ENCODE peak calls at places on chromosomes 6 and 20, in five cellular contexts. J, H, Z, L and E are unnamed samples.

GRCh38 chr20:44282148-44282547 is 28.9 kb downstream of the FITM2 start:
- ATAC-seq in J (no peak), H (no peak), Z (no peak), L (no peak), E (no peak)

GRCh38 chr6:6537488-6537887 is 51.0 kb upstream of the LY86 start:
- ATAC-seq in J (no peak), H (no peak), Z (no peak), L (no peak), E (no peak)

GRCh38 chr6:23174781-23175361 is 605.5 kb downstream of the HDGFL1 start:
- ATAC-seq in J (no peak), H (no peak), Z (peak), L (no peak), E (peak)

GRCh38 chr20:24318569-24319352 is 150.7 kb upstream of the SYNDIG1 start:
- ATAC-seq in J (no peak), H (no peak), Z (no peak), L (no peak), E (no peak)

GRCh38 chr20:57620999-57621398 is 773 bp upstream of the ZBP1 start:
- ATAC-seq in J (no peak), H (no peak), Z (no peak), L (no peak), E (no peak)

GRCh38 chr6:150631982-150632642 is 32.4 kb downstream of the PLEKHG1 start:
- ATAC-seq in J (no peak), H (no peak), Z (no peak), L (no peak), E (no peak)

GRCh38 chr6:31009731-31010130 is 543 bp upstream of the MUC22 start:
- ATAC-seq in J (no peak), H (no peak), Z (no peak), L (no peak), E (no peak)

GRCh38 chr6:79506251-79506650 is 31.0 kb downstream of the LCA5 start:
- ATAC-seq in J (no peak), H (no peak), Z (no peak), L (no peak), E (no peak)

GRCh38 chr6:35719407-35719829 is 17.4 kb upstream of the ARMC12 start:
- ATAC-seq in J (no peak), H (no peak), Z (no peak), L (peak), E (peak)

GRCh38 chr6:156957931-156958547 is 180.9 kb downstream of the ARID1B start:
- ATAC-seq in J (no peak), H (no peak), Z (no peak), L (peak), E (peak)

GRCh38 chr6:13469688-13470087 is 17.7 kb downstream of the GFOD1 start:
- ATAC-seq in J (no peak), H (no peak), Z (no peak), L (no peak), E (peak)

GRCh38 chr6:6319947-6320811 is at the start of gene F13A1:
- ATAC-seq in J (no peak), H (peak), Z (no peak), L (no peak), E (no peak)

GRCh38 chr6:75147512-75147911 is 58.3 kb downstream of the COL12A1 start:
- ATAC-seq in J (no peak), H (no peak), Z (no peak), L (no peak), E (peak)

GRCh38 chr6:25641940-25642666 is 9.9 kb upstream of the SCGN start:
- ATAC-seq in J (no peak), H (no peak), Z (no peak), L (no peak), E (no peak)

GRCh38 chr20:31712564-31713311 is 9.9 kb downstream of the BCL2L1 start:
- ATAC-seq in J (no peak), H (peak), Z (peak), L (no peak), E (no peak)

GRCh38 chr6:109925060-109925459 is 53.1 kb upstream of the GPR6 start:
- ATAC-seq in J (no peak), H (no peak), Z (no peak), L (no peak), E (no peak)

GRCh38 chr20:10939297-10939949 is 265.6 kb upstream of the JAG1 start:
- ATAC-seq in J (no peak), H (no peak), Z (no peak), L (no peak), E (no peak)

GRCh38 chr6:53101006-53101405 is 35.8 kb downstream of the FBXO9 start:
- ATAC-seq in J (no peak), H (no peak), Z (no peak), L (no peak), E (peak)

GRCh38 chr20:308427-309038 is 11.2 kb downstream of the ZCCHC3 start:
- ATAC-seq in J (no peak), H (no peak), Z (no peak), L (no peak), E (no peak)

GRCh38 chr6:138087549-138087948 is 19.7 kb downstream of the PERP start:
- ATAC-seq in J (no peak), H (no peak), Z (no peak), L (no peak), E (no peak)

GRCh38 chr6:17877890-17878440 is 109.5 kb downstream of the KIF13A start:
- ATAC-seq in J (no peak), H (no peak), Z (peak), L (no peak), E (no peak)

GRCh38 chr6:87901613-87902012 is 146.0 kb upstream of the SPACA1 start:
- ATAC-seq in J (no peak), H (no peak), Z (no peak), L (no peak), E (no peak)

GRCh38 chr6:137904822-137905617 is 38.0 kb downstream of the TNFAIP3 start:
- ATAC-seq in J (peak), H (no peak), Z (no peak), L (peak), E (peak)

GRCh38 chr20:16664031-16664430 is 65.8 kb upstream of the SNRPB2 start:
- ATAC-seq in J (no peak), H (no peak), Z (no peak), L (no peak), E (no peak)

GRCh38 chr20:62695448-62696414 is 12.9 kb upstream of the NTSR1 start:
- ATAC-seq in J (no peak), H (no peak), Z (no peak), L (no peak), E (no peak)

GRCh38 chr20:51381557-51381956 is 161.0 kb downstream of the NFATC2 start:
- ATAC-seq in J (no peak), H (no peak), Z (no peak), L (no peak), E (no peak)